ENCODE peak calls at places on chromosomes 4 and X, in six cellular contexts. Q, Z, F, H, C and K are unnamed samples.

GRCh38 chr4:64705989-64706388 is 296.7 kb upstream of the TECRL start:
- DNase-seq in C (no peak), H (no peak), F (no peak), Z (no peak), Q (no peak), K (no peak)

GRCh38 chrX:108331126-108331909 is 106.9 kb downstream of the COL4A6 start:
- DNase-seq in Q (no peak), H (no peak), F (no peak), Z (no peak), C (no peak), K (no peak)

GRCh38 chr4:141132689-141133145 is 552 bp downstream of the RNF150 start:
- DNase-seq in F (peak), C (peak), H (peak), Z (peak), Q (no peak), K (no peak)

GRCh38 chrX:41922125-41922521 is 1.2 kb downstream of the CASK start:
- DNase-seq in F (no peak), Q (no peak), Z (no peak), C (peak), H (peak), K (no peak)

GRCh38 chr4:109574931-109575804 is 15.1 kb downstream of the MCUB start:
- DNase-seq in C (no peak), Z (no peak), Q (no peak), F (no peak), H (no peak), K (no peak)

GRCh38 chrX:39577976-39578962 is 519.5 kb downstream of the BCOR start:
- DNase-seq in C (peak), Q (no peak), F (no peak), Z (no peak), H (no peak), K (no peak)

GRCh38 chrX:112668476-112669404 is 11.0 kb downstream of the LHFPL1 start:
- DNase-seq in Q (no peak), F (no peak), C (no peak), Z (no peak), H (no peak), K (no peak)

GRCh38 chrX:97639526-97639925 is 755.8 kb downstream of the RPA4 start:
- DNase-seq in Q (no peak), H (no peak), C (no peak), Z (no peak), F (peak), K (no peak)

GRCh38 chrX:154040307-154040756 is 20.6 kb upstream of the IRAK1 start:
- DNase-seq in C (peak), Z (no peak), F (no peak), Q (peak), H (no peak), K (no peak)

GRCh38 chr4:26996745-26997144 is 136.1 kb downstream of the STIM2 start:
- DNase-seq in H (no peak), Z (no peak), C (no peak), F (no peak), Q (no peak), K (no peak)

GRCh38 chrX:103101280-103102042 is 8.5 kb upstream of the NXF3 start:
- DNase-seq in F (no peak), Z (no peak), Q (no peak), C (no peak), H (peak), K (no peak)

GRCh38 chr4:186684889-186685309 is 38.8 kb downstream of the FAT1 start:
- DNase-seq in H (no peak), Z (no peak), F (no peak), C (no peak), Q (no peak), K (no peak)

GRCh38 chrX:41720125-41720780 is 3.7 kb upstream of the GPR82 start:
- DNase-seq in Q (no peak), H (no peak), C (no peak), F (no peak), Z (no peak), K (no peak)

GRCh38 chr4:47184071-47184470 is 152.7 kb downstream of the GABRB1 start:
- DNase-seq in F (no peak), Z (no peak), C (no peak), Q (no peak), H (no peak), K (no peak)

GRCh38 chr4:177879851-177880250 is 437.6 kb upstream of the AGA start:
- DNase-seq in Q (no peak), C (no peak), Z (no peak), H (no peak), F (no peak), K (no peak)

GRCh38 chr4:111937368-111937767 is 207.9 kb upstream of the FAM241A start:
- DNase-seq in Q (no peak), C (peak), Z (no peak), H (no peak), F (no peak), K (no peak)

GRCh38 chr4:85780664-85781063 is 305.7 kb downstream of the ARHGAP24 start:
- DNase-seq in C (no peak), Q (no peak), F (no peak), Z (no peak), H (no peak), K (no peak)

GRCh38 chrX:154458116-154458953 is at the start of gene PLXNA3:
- DNase-seq in Q (no peak), C (no peak), Z (peak), F (peak), H (no peak), K (no peak)

GRCh38 chr4:120693817-120694216 is 228.7 kb downstream of the PRDM5 start:
- DNase-seq in Z (no peak), Q (no peak), H (no peak), F (no peak), C (no peak), K (no peak)

GRCh38 chr4:2891294-2891693 is 47.6 kb downstream of the ADD1 start:
- DNase-seq in Z (no peak), F (no peak), H (no peak), Q (no peak), C (peak), K (no peak)

GRCh38 chrX:97766496-97767095 is 882.9 kb downstream of the RPA4 start:
- DNase-seq in F (no peak), C (no peak), Q (no peak), H (no peak), Z (no peak), K (no peak)

GRCh38 chr4:88163286-88163685 is 4.8 kb upstream of the ABCG2 start:
- DNase-seq in Z (no peak), C (no peak), Q (no peak), F (no peak), H (no peak), K (no peak)

GRCh38 chr4:31458813-31459212 is 738.6 kb downstream of the PCDH7 start:
- DNase-seq in C (peak), F (no peak), H (no peak), Z (no peak), Q (no peak), K (no peak)

GRCh38 chr4:173494013-173494970 is 35.7 kb downstream of the HAND2 start:
- DNase-seq in C (peak), H (peak), F (peak), Q (peak), Z (no peak), K (peak)

GRCh38 chr4:8038702-8039251 is 99.1 kb upstream of the AFAP1 start:
- DNase-seq in H (no peak), F (no peak), Q (no peak), Z (no peak), C (no peak), K (no peak)

GRCh38 chrX:53481093-53481492 is 46.9 kb upstream of the HSD17B10 start:
- DNase-seq in Z (no peak), C (no peak), F (no peak), Q (no peak), H (peak), K (no peak)

GRCh38 chr4:6470502-6471302 is 1.7 kb downstream of the PPP2R2C start:
- DNase-seq in C (peak), F (peak), H (peak), Q (no peak), Z (peak), K (no peak)

GRCh38 chr4:128869801-128870509 is 60.5 kb downstream of the JADE1 start:
- DNase-seq in Z (no peak), Q (no peak), H (no peak), C (no peak), F (no peak), K (no peak)

GRCh38 chr4:176193898-176194297 is 1.5 kb downstream of the SPATA4 start:
- DNase-seq in F (no peak), Z (no peak), Q (peak), H (no peak), C (peak), K (no peak)

DNA sequence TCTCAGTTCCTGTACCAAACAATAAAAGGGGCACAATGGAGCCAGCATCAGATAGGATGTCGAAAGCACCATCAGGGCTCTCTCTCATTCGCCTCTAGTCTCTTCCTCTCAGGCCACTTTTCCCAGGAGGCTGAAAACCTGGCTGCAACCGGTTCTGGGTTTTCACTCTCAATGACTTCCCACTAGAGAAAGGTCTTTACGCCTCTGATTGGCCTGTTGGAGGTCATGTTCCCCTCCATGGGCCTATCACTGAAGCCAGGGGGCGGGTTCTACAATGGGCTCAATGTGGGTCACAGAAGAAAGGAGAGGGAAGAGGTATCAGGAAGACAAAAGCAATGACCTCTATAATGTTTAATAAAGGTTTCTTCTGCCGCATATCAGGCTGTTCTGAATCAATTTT is 29.3 kb downstream of the ZNF827 start:
- DNase-seq in Q (no peak), Z (no peak), C (no peak), F (peak), H (peak), K (no peak)
- TF ChIP-seq CTCF in Q (no peak), Z (no peak), C (no peak), F (no peak), H (no peak), K (no peak)

GRCh38 chr4:53804719-53805118 is 213.4 kb upstream of the LNX1 start:
- DNase-seq in Z (no peak), F (no peak), Q (no peak), C (no peak), H (peak), K (no peak)
- TF ChIP-seq CTCF in Z (peak), F (peak), Q (peak), C (no peak), H (peak), K (peak)

DNA sequence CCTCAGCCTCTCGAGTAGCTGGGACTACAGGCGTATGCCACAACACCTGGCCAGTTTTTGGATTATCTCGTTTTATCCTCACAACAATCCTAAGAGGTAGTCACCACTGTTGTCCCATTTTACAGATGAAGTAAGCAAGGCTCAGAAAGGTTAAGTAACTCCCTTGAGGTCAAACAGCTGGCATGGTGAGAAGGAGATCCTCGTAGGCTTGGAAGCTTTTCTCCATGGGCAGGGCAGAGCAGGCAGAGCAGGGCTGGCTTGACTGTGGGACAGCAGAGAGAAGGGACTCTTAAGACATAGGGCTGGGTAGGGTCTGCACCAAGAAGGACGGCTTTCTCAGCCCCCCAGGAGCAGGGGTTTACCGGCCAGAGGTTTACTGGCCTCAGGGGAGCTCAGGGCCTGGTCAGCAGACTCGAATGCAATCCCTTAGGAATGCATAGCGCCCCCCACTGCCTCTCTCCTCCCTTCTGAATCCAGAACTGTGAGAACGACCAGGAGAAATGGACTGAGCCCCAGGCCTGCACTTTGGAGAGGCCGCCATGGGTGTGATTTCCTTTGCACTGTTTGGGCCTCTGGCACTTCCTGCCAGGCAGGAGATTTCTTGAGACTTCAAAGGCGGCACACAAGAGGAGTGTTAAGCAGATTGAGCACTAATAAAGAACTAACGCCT is 14.0 kb upstream of the CDKN2AIP start:
- DNase-seq in C (no peak), H (no peak), Q (no peak), Z (no peak), F (no peak), K (no peak)
- TF ChIP-seq CTCF in C (no peak), H (no peak), Q (no peak), Z (no peak), F (no peak), K (no peak)

DNA sequence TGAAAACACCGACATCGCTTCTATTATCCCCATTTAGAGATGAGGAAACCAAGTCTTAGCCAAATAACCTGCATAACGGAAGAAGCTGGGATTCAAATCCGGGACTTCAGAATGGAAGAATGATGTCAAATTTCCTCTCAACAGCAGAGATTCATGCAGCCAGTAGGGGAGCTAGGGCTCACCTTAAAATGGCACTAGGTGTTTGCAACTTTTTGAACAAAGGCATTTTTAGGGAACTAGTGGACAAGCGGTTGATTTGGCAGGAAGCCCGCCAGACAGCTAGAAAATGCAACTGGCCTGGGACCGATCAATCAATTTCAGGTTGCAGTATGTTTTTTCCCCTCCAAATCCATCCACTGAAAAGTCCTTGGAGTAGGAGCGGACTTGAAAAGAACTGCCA is 224.2 kb downstream of the PTTG2 start:
- DNase-seq in Q (no peak), Z (no peak), C (no peak), F (no peak), H (no peak), K (no peak)
- TF ChIP-seq CTCF in Q (peak), Z (no peak), C (peak), F (no peak), H (no peak), K (no peak)

GRCh38 chrX:57915680-57916079 is 5.4 kb upstream of the ZXDA start:
- DNase-seq in F (no peak), H (no peak), Z (no peak), Q (no peak), C (no peak), K (no peak)

DNA sequence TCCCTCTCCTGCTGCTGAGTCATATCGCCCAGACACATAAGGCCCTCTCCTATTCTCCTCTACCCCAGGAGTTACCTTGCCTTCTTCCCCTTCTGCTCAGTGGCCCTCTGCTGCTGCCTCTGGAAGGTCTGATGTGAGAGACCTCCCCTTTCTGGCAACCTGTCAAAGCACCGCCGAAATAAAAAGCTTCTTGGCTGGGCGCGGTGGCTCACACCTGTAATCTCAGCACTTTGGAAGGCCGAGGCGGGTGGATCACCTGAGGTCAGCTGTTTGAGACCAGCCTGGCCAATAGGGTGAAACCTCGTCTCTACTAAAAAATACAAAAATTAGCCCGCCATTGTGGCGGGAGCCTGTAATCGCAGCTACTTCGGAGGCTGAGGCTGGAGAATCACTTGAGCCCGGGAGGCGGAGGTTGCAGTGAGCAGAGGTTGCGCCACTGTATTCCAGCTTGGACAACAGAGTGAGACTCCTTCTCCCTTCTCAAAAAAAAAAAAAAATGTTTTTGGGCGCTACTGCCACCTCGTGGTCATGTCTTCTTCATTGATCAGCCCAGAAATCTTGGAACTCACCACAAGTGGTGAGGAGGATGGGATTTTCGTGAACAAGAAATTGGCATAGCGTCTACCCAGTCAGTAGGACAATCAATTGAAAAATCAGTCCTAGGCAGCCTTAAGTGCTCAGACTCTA is 8.6 kb upstream of the ZXDA start:
- DNase-seq in F (no peak), Z (no peak), Q (no peak), C (peak), H (peak), K (no peak)
- TF ChIP-seq CTCF in F (peak), Z (peak), Q (peak), C (peak), H (peak), K (peak)

GRCh38 chr4:18691431-18692200 is 670.1 kb upstream of the LCORL start:
- DNase-seq in Q (no peak), F (no peak), H (no peak), Z (no peak), C (no peak), K (no peak)
- TF ChIP-seq CTCF in Q (no peak), F (no peak), H (no peak), Z (no peak), C (no peak), K (no peak)

GRCh38 chr4:98638661-98639060 is 19.8 kb downstream of the TSPAN5 start:
- DNase-seq in C (peak), F (no peak), H (no peak), Q (no peak), Z (no peak), K (no peak)
- TF ChIP-seq CTCF in C (no peak), F (no peak), H (no peak), Q (no peak), Z (no peak), K (no peak)

GRCh38 chr4:115228851-115229250 is 115.4 kb upstream of the NDST4 start:
- DNase-seq in C (no peak), Q (no peak), H (no peak), Z (no peak), F (no peak), K (no peak)

GRCh38 chr4:115233600-115233999 is 120.2 kb upstream of the NDST4 start:
- DNase-seq in F (no peak), C (no peak), H (no peak), Q (no peak), Z (no peak), K (no peak)

GRCh38 chr4:115229873-115230272 is 116.5 kb upstream of the NDST4 start:
- DNase-seq in Q (no peak), F (no peak), Z (no peak), H (no peak), C (no peak), K (no peak)

GRCh38 chr4:115234405-115235093 is 121.1 kb upstream of the NDST4 start:
- DNase-seq in C (no peak), Z (no peak), F (no peak), H (no peak), Q (no peak), K (no peak)
- TF ChIP-seq CTCF in C (no peak), Z (peak), F (peak), H (no peak), Q (no peak), K (peak)